ENCODE peak calls at places on chromosomes 16 and 17, in nine cellular contexts. Y is pancreas; S is naive thymus-derived CD8-positive, alpha-beta T cell; L is endodermal cell; E is GM12891; O is NB4; B is naive B cell; F is stimulated activated CD4-positive, alpha-beta T cell treated with anti-CD3 and anti-CD28 coated beads, Interleukin-4, amount 100 ng/mL, for 1 hour; T is HFFc6. Z is an unnamed sample.

GRCh38 chr17:38911081-38911730 is 14.2 kb upstream of the LASP1NB start:
- DNase-seq in E (no peak), F (no peak), B (no peak), O (no peak), S (no peak), T (no peak), Y (no peak), L (peak; percentile 39), Z (no peak)

GRCh38 chr17:59154335-59154720 is 658 bp downstream of the SKA2 start:
- DNase-seq in F (peak; percentile 21), L (peak; percentile 84), B (peak; percentile 5), Y (peak; percentile 38), E (no peak), O (peak; percentile 64), T (no peak), S (peak; percentile 30), Z (peak; percentile 52)

GRCh38 chr16:81488687-81489411 is 44.2 kb downstream of the CMIP start:
- DNase-seq in F (no peak), Y (no peak), L (no peak), S (no peak), E (no peak), O (no peak), T (no peak), B (no peak), Z (no peak)

GRCh38 chr17:81445642-81446500 is 50.6 kb downstream of the BAHCC1 start:
- DNase-seq in Y (no peak), B (no peak), F (no peak), O (no peak), L (peak; percentile 76), S (no peak), E (no peak), T (no peak), Z (no peak)

GRCh38 chr17:48618366-48618896 is 3.3 kb upstream of the HOXB8 start:
- DNase-seq in O (peak; percentile 78), B (peak; percentile 73), Y (peak; percentile 92), T (peak; percentile 72), L (peak; percentile 99), E (peak; percentile 91), F (peak; percentile 84), S (peak; percentile 79), Z (no peak)

GRCh38 chr17:29828676-29829291 is 101.2 kb downstream of the SSH2 start:
- DNase-seq in E (no peak), B (no peak), O (no peak), T (no peak), S (peak; percentile 56), Y (no peak), F (no peak), L (no peak), Z (no peak)

GRCh38 chr17:31486351-31487062 is 95.0 kb downstream of the RAB11FIP4 start:
- DNase-seq in S (peak; percentile 12), Y (peak; percentile 76), O (no peak), L (no peak), T (no peak), E (no peak), B (no peak), F (no peak), Z (no peak)

GRCh38 chr16:17282247-17282646 is 188.5 kb downstream of the XYLT1 start:
- DNase-seq in F (no peak), T (no peak), L (no peak), O (no peak), Y (no peak), S (no peak), B (peak; percentile 24), E (no peak), Z (no peak)

GRCh38 chr16:27950488-27950887 is 113.0 kb downstream of the GSG1L start:
- DNase-seq in S (no peak), Y (no peak), F (no peak), O (no peak), E (no peak), B (no peak), T (no peak), L (no peak), Z (no peak)

GRCh38 chr16:27402964-27403600 is 1.1 kb downstream of the IL21R start:
- DNase-seq in E (no peak), T (no peak), L (no peak), B (peak; percentile 83), S (peak; percentile 23), F (peak; percentile 56), O (no peak), Y (no peak), Z (peak; percentile 73)

GRCh38 chr16:30736995-30737793 is 11.0 kb upstream of the PHKG2 start:
- DNase-seq in E (no peak), S (no peak), L (no peak), O (no peak), F (no peak), T (no peak), Y (no peak), B (no peak), Z (no peak)

GRCh38 chr16:24771132-24771778 is 41.8 kb downstream of the TNRC6A start:
- DNase-seq in F (no peak), Y (no peak), E (no peak), T (peak; percentile 27), O (no peak), S (no peak), L (no peak), B (no peak), Z (no peak)

GRCh38 chr16:80454802-80455201 is 86.0 kb upstream of the DYNLRB2 start:
- DNase-seq in E (no peak), B (no peak), Y (no peak), T (no peak), S (no peak), L (no peak), F (no peak), O (no peak), Z (no peak)

GRCh38 chr17:73476890-73477350 is 165.1 kb upstream of the CDC42EP4 start:
- DNase-seq in Y (no peak), O (no peak), S (no peak), L (peak; percentile 60), E (no peak), B (no peak), F (no peak), T (no peak), Z (no peak)

GRCh38 chr17:77632619-77633018 is 325.9 kb upstream of the TNRC6C start:
- DNase-seq in O (no peak), L (no peak), B (no peak), Y (no peak), E (no peak), F (no peak), S (no peak), T (no peak), Z (no peak)

GRCh38 chr16:85417156-85417860 is 195.8 kb upstream of the GSE1 start:
- DNase-seq in E (no peak), Y (no peak), O (no peak), B (no peak), S (no peak), T (no peak), F (no peak), L (no peak), Z (no peak)

GRCh38 chr17:50817838-50818237 is 17.5 kb upstream of the WFIKKN2 start:
- DNase-seq in T (peak; percentile 11), S (no peak), B (no peak), E (no peak), Y (no peak), F (no peak), O (no peak), L (peak; percentile 75), Z (no peak)

GRCh38 chr16:85235988-85236831 is 123.9 kb upstream of the CIBAR2 start:
- DNase-seq in O (no peak), T (no peak), L (no peak), B (no peak), F (no peak), S (no peak), Y (no peak), E (peak; percentile 66), Z (no peak)

GRCh38 chr16:27492588-27492979 is 57.1 kb downstream of the GTF3C1 start:
- DNase-seq in F (no peak), B (no peak), T (no peak), L (peak; percentile 82), S (no peak), E (no peak), O (no peak), Y (no peak), Z (no peak)

GRCh38 chr17:1577186-1577585 is 14.6 kb upstream of the PITPNA start:
- DNase-seq in B (no peak), E (peak; percentile 62), F (no peak), L (peak; percentile 84), Y (peak; percentile 69), O (peak; percentile 91), T (peak; percentile 66), S (no peak), Z (no peak)

GRCh38 chr16:2252806-2253148 is 1.4 kb upstream of the ECI1 start:
- DNase-seq in E (no peak), Y (peak; percentile 14), B (no peak), S (no peak), O (no peak), T (no peak), L (no peak), F (no peak), Z (no peak)

GRCh38 chr17:50556803-50557202 is 3.7 kb upstream of the CACNA1G start:
- DNase-seq in E (no peak), B (no peak), L (no peak), T (no peak), O (no peak), Y (peak; percentile 62), S (no peak), F (no peak), Z (no peak)

GRCh38 chr17:19579192-19579668 is 45.6 kb downstream of the SLC47A1 start:
- DNase-seq in O (no peak), Y (no peak), F (no peak), B (no peak), T (no peak), S (no peak), L (peak; percentile 74), E (no peak), Z (no peak)

GRCh38 chr17:20206068-20206467 is 196.9 kb downstream of the SPECC1 start:
- DNase-seq in F (peak; percentile 18), T (no peak), O (peak; percentile 43), S (peak; percentile 46), L (peak; percentile 41), B (no peak), E (no peak), Y (no peak), Z (no peak)

Z was measured in GM06990.